ENCODE peak calls at places on chromosomes 5 and 9, in nine cellular contexts. N is Panc1; R is HT-29; C is skeletal muscle cell; W is effector memory CD8-positive, alpha-beta T cell; X is RKO; U is HTR-8/SVneo; H is HFFc6; M is activated CD8-positive, alpha-beta memory T cell treated with anti-CD3 and anti-CD28 coated beads, Interleukin-2, amount 50 U/mL, for 48 hours. E is an unnamed sample.

GRCh38 chr9:138046641-138047301 is 169.2 kb downstream of the CACNA1B start:
- DNase-seq in N (no peak), R (no peak), C (no peak), W (no peak), X (no peak), U (no peak), H (no peak), M (peak), E (no peak)

GRCh38 chr5:142100307-142100706 is 8.3 kb upstream of the NDFIP1 start:
- DNase-seq in N (no peak), R (no peak), C (no peak), W (no peak), X (no peak), U (no peak), H (peak), M (no peak), E (no peak)

GRCh38 chr9:120893585-120893857 is 16.5 kb upstream of the PHF19 start:
- DNase-seq in N (no peak), R (no peak), C (peak), W (no peak), X (no peak), U (no peak), H (no peak), M (no peak), E (no peak)

GRCh38 chr9:105311317-105311716 is 66.9 kb downstream of the SLC44A1 start:
- DNase-seq in N (no peak), R (no peak), C (no peak), W (no peak), X (no peak), U (no peak), H (no peak), M (no peak), E (no peak)

GRCh38 chr5:144002866-144003265 is 167.6 kb downstream of the YIPF5 start:
- DNase-seq in N (no peak), R (no peak), C (peak), W (no peak), X (no peak), U (no peak), H (no peak), M (no peak), E (no peak)

GRCh38 chr5:115243412-115243811 is 19.3 kb downstream of the PGGT1B start:
- DNase-seq in N (no peak), R (no peak), C (no peak), W (no peak), X (peak), U (no peak), H (peak), M (no peak), E (no peak)

GRCh38 chr9:120886490-120886967 is 9.5 kb upstream of the PHF19 start:
- DNase-seq in N (no peak), R (peak), C (peak), W (no peak), X (no peak), U (peak), H (peak), M (no peak), E (no peak)

GRCh38 chr9:88590558-88591146 is 55.7 kb downstream of the NXNL2 start:
- DNase-seq in N (no peak), R (peak), C (no peak), W (no peak), X (no peak), U (no peak), H (no peak), M (no peak), E (peak)

GRCh38 chr9:110189001-110189400 is 19.0 kb downstream of the C9orf152 start:
- DNase-seq in N (no peak), R (peak), C (no peak), W (no peak), X (no peak), U (no peak), H (no peak), M (no peak), E (no peak)

GRCh38 chr9:135965124-135965756 is 4.1 kb upstream of the UBAC1 start:
- DNase-seq in N (no peak), R (no peak), C (no peak), W (no peak), X (no peak), U (no peak), H (no peak), M (no peak), E (no peak)

GRCh38 chr5:131209506-131210191 is 38.9 kb downstream of the LYRM7 start:
- DNase-seq in N (no peak), R (no peak), C (no peak), W (peak), X (no peak), U (no peak), H (no peak), M (peak), E (no peak)

GRCh38 chr9:127537014-127537413 is 75.1 kb upstream of the STXBP1 start:
- DNase-seq in N (no peak), R (no peak), C (peak), W (no peak), X (no peak), U (no peak), H (peak), M (no peak), E (no peak)

GRCh38 chr5:9545959-9546851 is at the start of gene SEMA5A:
- DNase-seq in N (no peak), R (no peak), C (no peak), W (no peak), X (no peak), U (peak), H (peak), M (peak), E (peak)

GRCh38 chr5:1101991-1102713 is 9.7 kb downstream of the SLC12A7 start:
- DNase-seq in N (no peak), R (no peak), C (no peak), W (no peak), X (no peak), U (no peak), H (no peak), M (no peak), E (no peak)

GRCh38 chr9:99855467-99856176 is 33.9 kb downstream of the NR4A3 start:
- DNase-seq in N (no peak), R (no peak), C (no peak), W (no peak), X (peak), U (no peak), H (no peak), M (no peak), E (peak)

GRCh38 chr9:91166796-91167366 is 194.8 kb downstream of the AUH start:
- DNase-seq in N (no peak), R (no peak), C (peak), W (no peak), X (no peak), U (no peak), H (peak), M (no peak), E (no peak)

GRCh38 chr9:78278177-78278777 is 18.6 kb upstream of the PSAT1 start:
- DNase-seq in N (no peak), R (no peak), C (peak), W (no peak), X (no peak), U (no peak), H (peak), M (no peak), E (no peak)

GRCh38 chr9:105119166-105119565 is 125.3 kb upstream of the SLC44A1 start:
- DNase-seq in N (no peak), R (no peak), C (no peak), W (no peak), X (no peak), U (no peak), H (no peak), M (no peak), E (no peak)

GRCh38 chr9:109381011-109381729 is 60.3 kb upstream of the EPB41L4B start:
- DNase-seq in N (no peak), R (no peak), C (no peak), W (no peak), X (no peak), U (peak), H (no peak), M (no peak), E (no peak)

GRCh38 chr9:110206388-110206787 is 1.6 kb downstream of the C9orf152 start:
- DNase-seq in N (no peak), R (no peak), C (no peak), W (no peak), X (no peak), U (no peak), H (no peak), M (no peak), E (no peak)

GRCh38 chr9:109329274-109330258 is 8.7 kb upstream of the EPB41L4B start:
- DNase-seq in N (no peak), R (peak), C (peak), W (no peak), X (no peak), U (no peak), H (no peak), M (no peak), E (no peak)

GRCh38 chr5:154371687-154372086 is 74.1 kb upstream of the SAP30L start:
- DNase-seq in N (no peak), R (no peak), C (peak), W (no peak), X (no peak), U (no peak), H (peak), M (no peak), E (no peak)

GRCh38 chr5:172707285-172708182 is 63.5 kb downstream of the DUSP1 start:
- DNase-seq in N (no peak), R (peak), C (peak), W (no peak), X (peak), U (peak), H (peak), M (no peak), E (peak)

GRCh38 chr5:159412284-159413046 is 82.2 kb upstream of the IL12B start:
- DNase-seq in N (no peak), R (no peak), C (no peak), W (peak), X (no peak), U (no peak), H (no peak), M (peak), E (no peak)

GRCh38 chr5:39517800-39518199 is 93.0 kb upstream of the DAB2 start:
- DNase-seq in N (no peak), R (no peak), C (peak), W (no peak), X (no peak), U (peak), H (peak), M (no peak), E (no peak)

GRCh38 chr5:67305913-67306710 is 109.5 kb upstream of the CD180 start:
- DNase-seq in N (no peak), R (no peak), C (no peak), W (no peak), X (peak), U (no peak), H (no peak), M (no peak), E (no peak)

GRCh38 chr9:70136632-70137031 is 93.0 kb downstream of the MAMDC2 start:
- DNase-seq in N (no peak), R (no peak), C (no peak), W (no peak), X (no peak), U (peak), H (peak), M (no peak), E (no peak)

GRCh38 chr5:54387659-54388232 is 67.8 kb upstream of the HSPB3 start:
- DNase-seq in N (no peak), R (no peak), C (no peak), W (no peak), X (peak), U (no peak), H (no peak), M (no peak), E (no peak)

GRCh38 chr5:79436224-79436623 is 77.7 kb downstream of the HOMER1 start:
- DNase-seq in N (no peak), R (no peak), C (peak), W (no peak), X (peak), U (peak), H (peak), M (no peak), E (no peak)

GRCh38 chr9:110994771-110995241 is 43.5 kb downstream of the LPAR1 start:
- DNase-seq in N (no peak), R (no peak), C (peak), W (no peak), X (no peak), U (no peak), H (peak), M (no peak), E (no peak)

GRCh38 chr5:102910240-102911226 is 155.4 kb downstream of the PAM start:
- DNase-seq in N (peak), R (peak), C (no peak), W (no peak), X (peak), U (peak), H (peak), M (no peak), E (no peak)

E was measured in SK-MEL-5.